ENCODE peak calls at places on chromosomes 4 and X, in ten cellular contexts. One of them, this sample, is unnamed.

GRCh38 chr4:2330119-2331042 is 68.5 kb upstream of the MXD4 start:
- DNase-seq in dorsolateral prefrontal cortex: peak
- DNase-seq in central memory CD8-positive, alpha-beta T cell: no peak
- DNase-seq in D341Med: peak
- DNase-seq in NCI-H774: no peak
- DNase-seq in KBM-7: peak
- DNase-seq in GM23338: no peak
- DNase-seq in GM23248: peak
- DNase-seq in ELF-1: no peak
- DNase-seq in stimulated activated CD4-positive, alpha-beta T cell treated with anti-CD3 and anti-CD28 coated beads, Interleukin-1b, Interleukin-23, amount 100 ng/mL, for 4 hours: no peak
- DNase-seq in this sample: no peak

GRCh38 chr4:25441519-25442117 is 64.6 kb downstream of the ANAPC4 start:
- DNase-seq in dorsolateral prefrontal cortex: peak
- DNase-seq in central memory CD8-positive, alpha-beta T cell: no peak
- DNase-seq in D341Med: peak
- DNase-seq in NCI-H774: peak
- DNase-seq in KBM-7: peak
- DNase-seq in GM23338: peak
- DNase-seq in GM23248: peak
- DNase-seq in ELF-1: peak
- DNase-seq in stimulated activated CD4-positive, alpha-beta T cell treated with anti-CD3 and anti-CD28 coated beads, Interleukin-1b, Interleukin-23, amount 100 ng/mL, for 4 hours: no peak
- DNase-seq in this sample: peak

GRCh38 chrX:110684653-110685052 is 111.0 kb downstream of the CHRDL1 start:
- DNase-seq in dorsolateral prefrontal cortex: no peak
- DNase-seq in central memory CD8-positive, alpha-beta T cell: no peak
- DNase-seq in D341Med: no peak
- DNase-seq in NCI-H774: no peak
- DNase-seq in KBM-7: no peak
- DNase-seq in GM23338: no peak
- DNase-seq in GM23248: peak
- DNase-seq in ELF-1: no peak
- DNase-seq in stimulated activated CD4-positive, alpha-beta T cell treated with anti-CD3 and anti-CD28 coated beads, Interleukin-1b, Interleukin-23, amount 100 ng/mL, for 4 hours: no peak
- DNase-seq in this sample: no peak

GRCh38 chr4:182955411-182955810 is 38.2 kb upstream of the DCTD start:
- DNase-seq in dorsolateral prefrontal cortex: no peak
- DNase-seq in central memory CD8-positive, alpha-beta T cell: no peak
- DNase-seq in D341Med: no peak
- DNase-seq in NCI-H774: no peak
- DNase-seq in KBM-7: no peak
- DNase-seq in GM23338: no peak
- DNase-seq in GM23248: peak
- DNase-seq in ELF-1: no peak
- DNase-seq in stimulated activated CD4-positive, alpha-beta T cell treated with anti-CD3 and anti-CD28 coated beads, Interleukin-1b, Interleukin-23, amount 100 ng/mL, for 4 hours: no peak
- DNase-seq in this sample: no peak

GRCh38 chr4:139872274-139872673 is 206.7 kb downstream of the MGST2 start:
- DNase-seq in dorsolateral prefrontal cortex: no peak
- DNase-seq in central memory CD8-positive, alpha-beta T cell: no peak
- DNase-seq in D341Med: no peak
- DNase-seq in NCI-H774: no peak
- DNase-seq in KBM-7: peak
- DNase-seq in GM23338: no peak
- DNase-seq in GM23248: peak
- DNase-seq in ELF-1: no peak
- DNase-seq in stimulated activated CD4-positive, alpha-beta T cell treated with anti-CD3 and anti-CD28 coated beads, Interleukin-1b, Interleukin-23, amount 100 ng/mL, for 4 hours: no peak
- DNase-seq in this sample: peak

GRCh38 chr4:11585506-11585905 is 156.8 kb upstream of the HS3ST1 start:
- DNase-seq in dorsolateral prefrontal cortex: no peak
- DNase-seq in central memory CD8-positive, alpha-beta T cell: no peak
- DNase-seq in D341Med: no peak
- DNase-seq in NCI-H774: peak
- DNase-seq in KBM-7: no peak
- DNase-seq in GM23338: no peak
- DNase-seq in GM23248: no peak
- DNase-seq in ELF-1: no peak
- DNase-seq in stimulated activated CD4-positive, alpha-beta T cell treated with anti-CD3 and anti-CD28 coated beads, Interleukin-1b, Interleukin-23, amount 100 ng/mL, for 4 hours: no peak
- DNase-seq in this sample: no peak

GRCh38 chrX:53438832-53439230 is 4.7 kb upstream of the HSD17B10 start:
- DNase-seq in dorsolateral prefrontal cortex: no peak
- DNase-seq in central memory CD8-positive, alpha-beta T cell: no peak
- DNase-seq in D341Med: no peak
- DNase-seq in NCI-H774: no peak
- DNase-seq in KBM-7: no peak
- DNase-seq in GM23338: no peak
- DNase-seq in GM23248: no peak
- DNase-seq in ELF-1: no peak
- DNase-seq in stimulated activated CD4-positive, alpha-beta T cell treated with anti-CD3 and anti-CD28 coated beads, Interleukin-1b, Interleukin-23, amount 100 ng/mL, for 4 hours: no peak
- DNase-seq in this sample: no peak

GRCh38 chr4:70704333-70705145 is 16.2 kb downstream of the UTP3 start:
- DNase-seq in dorsolateral prefrontal cortex: peak
- DNase-seq in central memory CD8-positive, alpha-beta T cell: peak
- DNase-seq in D341Med: peak
- DNase-seq in NCI-H774: peak
- DNase-seq in KBM-7: peak
- DNase-seq in GM23338: peak
- DNase-seq in GM23248: peak
- DNase-seq in ELF-1: peak
- DNase-seq in stimulated activated CD4-positive, alpha-beta T cell treated with anti-CD3 and anti-CD28 coated beads, Interleukin-1b, Interleukin-23, amount 100 ng/mL, for 4 hours: peak
- DNase-seq in this sample: peak

GRCh38 chrX:16946361-16946964 is at the start of gene REPS2:
- DNase-seq in dorsolateral prefrontal cortex: peak
- DNase-seq in central memory CD8-positive, alpha-beta T cell: peak
- DNase-seq in D341Med: peak
- DNase-seq in NCI-H774: peak
- DNase-seq in KBM-7: peak
- DNase-seq in GM23338: peak
- DNase-seq in GM23248: peak
- DNase-seq in ELF-1: peak
- DNase-seq in stimulated activated CD4-positive, alpha-beta T cell treated with anti-CD3 and anti-CD28 coated beads, Interleukin-1b, Interleukin-23, amount 100 ng/mL, for 4 hours: peak
- DNase-seq in this sample: peak

GRCh38 chr4:78629991-78630541 is 78.5 kb downstream of the ANXA3 start:
- DNase-seq in dorsolateral prefrontal cortex: no peak
- DNase-seq in central memory CD8-positive, alpha-beta T cell: no peak
- DNase-seq in D341Med: no peak
- DNase-seq in NCI-H774: no peak
- DNase-seq in KBM-7: peak
- DNase-seq in GM23338: no peak
- DNase-seq in GM23248: no peak
- DNase-seq in ELF-1: peak
- DNase-seq in stimulated activated CD4-positive, alpha-beta T cell treated with anti-CD3 and anti-CD28 coated beads, Interleukin-1b, Interleukin-23, amount 100 ng/mL, for 4 hours: no peak
- DNase-seq in this sample: no peak

GRCh38 chr4:54400188-54400587 is 171.1 kb downstream of the PDGFRA start:
- DNase-seq in dorsolateral prefrontal cortex: no peak
- DNase-seq in central memory CD8-positive, alpha-beta T cell: no peak
- DNase-seq in D341Med: no peak
- DNase-seq in NCI-H774: no peak
- DNase-seq in KBM-7: no peak
- DNase-seq in GM23338: no peak
- DNase-seq in GM23248: no peak
- DNase-seq in ELF-1: no peak
- DNase-seq in stimulated activated CD4-positive, alpha-beta T cell treated with anti-CD3 and anti-CD28 coated beads, Interleukin-1b, Interleukin-23, amount 100 ng/mL, for 4 hours: no peak
- DNase-seq in this sample: no peak

GRCh38 chr4:155367608-155368007 is 9.2 kb downstream of the MAP9 start:
- DNase-seq in dorsolateral prefrontal cortex: no peak
- DNase-seq in central memory CD8-positive, alpha-beta T cell: no peak
- DNase-seq in D341Med: no peak
- DNase-seq in NCI-H774: no peak
- DNase-seq in KBM-7: no peak
- DNase-seq in GM23338: no peak
- DNase-seq in GM23248: no peak
- DNase-seq in ELF-1: no peak
- DNase-seq in stimulated activated CD4-positive, alpha-beta T cell treated with anti-CD3 and anti-CD28 coated beads, Interleukin-1b, Interleukin-23, amount 100 ng/mL, for 4 hours: no peak
- DNase-seq in this sample: no peak

GRCh38 chrX:130799393-130799792 is 103.6 kb downstream of the ENOX2 start:
- DNase-seq in dorsolateral prefrontal cortex: no peak
- DNase-seq in central memory CD8-positive, alpha-beta T cell: no peak
- DNase-seq in D341Med: no peak
- DNase-seq in NCI-H774: no peak
- DNase-seq in KBM-7: no peak
- DNase-seq in GM23338: no peak
- DNase-seq in GM23248: peak
- DNase-seq in ELF-1: no peak
- DNase-seq in stimulated activated CD4-positive, alpha-beta T cell treated with anti-CD3 and anti-CD28 coated beads, Interleukin-1b, Interleukin-23, amount 100 ng/mL, for 4 hours: no peak
- DNase-seq in this sample: no peak

GRCh38 chr4:74327751-74328150 is 19.5 kb downstream of the EPGN start:
- DNase-seq in dorsolateral prefrontal cortex: no peak
- DNase-seq in central memory CD8-positive, alpha-beta T cell: no peak
- DNase-seq in D341Med: no peak
- DNase-seq in NCI-H774: no peak
- DNase-seq in KBM-7: no peak
- DNase-seq in GM23338: no peak
- DNase-seq in GM23248: peak
- DNase-seq in ELF-1: no peak
- DNase-seq in stimulated activated CD4-positive, alpha-beta T cell treated with anti-CD3 and anti-CD28 coated beads, Interleukin-1b, Interleukin-23, amount 100 ng/mL, for 4 hours: no peak
- DNase-seq in this sample: no peak

GRCh38 chr4:107036602-107037151 is 564 bp upstream of the DKK2 start:
- DNase-seq in dorsolateral prefrontal cortex: peak
- DNase-seq in central memory CD8-positive, alpha-beta T cell: no peak
- DNase-seq in D341Med: peak
- DNase-seq in NCI-H774: no peak
- DNase-seq in KBM-7: no peak
- DNase-seq in GM23338: peak
- DNase-seq in GM23248: peak
- DNase-seq in ELF-1: peak
- DNase-seq in stimulated activated CD4-positive, alpha-beta T cell treated with anti-CD3 and anti-CD28 coated beads, Interleukin-1b, Interleukin-23, amount 100 ng/mL, for 4 hours: no peak
- DNase-seq in this sample: no peak

GRCh38 chrX:24478516-24478915 is 13.4 kb downstream of the PDK3 start:
- DNase-seq in dorsolateral prefrontal cortex: no peak
- DNase-seq in central memory CD8-positive, alpha-beta T cell: no peak
- DNase-seq in D341Med: no peak
- DNase-seq in NCI-H774: no peak
- DNase-seq in KBM-7: no peak
- DNase-seq in GM23338: no peak
- DNase-seq in GM23248: no peak
- DNase-seq in ELF-1: no peak
- DNase-seq in stimulated activated CD4-positive, alpha-beta T cell treated with anti-CD3 and anti-CD28 coated beads, Interleukin-1b, Interleukin-23, amount 100 ng/mL, for 4 hours: no peak
- DNase-seq in this sample: no peak

GRCh38 chr4:38004062-38004461 is 43.9 kb downstream of the PTTG2 start:
- DNase-seq in dorsolateral prefrontal cortex: no peak
- DNase-seq in central memory CD8-positive, alpha-beta T cell: no peak
- DNase-seq in D341Med: no peak
- DNase-seq in NCI-H774: no peak
- DNase-seq in KBM-7: no peak
- DNase-seq in GM23338: peak
- DNase-seq in GM23248: no peak
- DNase-seq in ELF-1: no peak
- DNase-seq in stimulated activated CD4-positive, alpha-beta T cell treated with anti-CD3 and anti-CD28 coated beads, Interleukin-1b, Interleukin-23, amount 100 ng/mL, for 4 hours: no peak
- DNase-seq in this sample: no peak

GRCh38 chr4:24103434-24104168 is 213.8 kb upstream of the PPARGC1A start:
- DNase-seq in dorsolateral prefrontal cortex: no peak
- DNase-seq in central memory CD8-positive, alpha-beta T cell: no peak
- DNase-seq in D341Med: no peak
- DNase-seq in NCI-H774: no peak
- DNase-seq in KBM-7: no peak
- DNase-seq in GM23338: no peak
- DNase-seq in GM23248: no peak
- DNase-seq in ELF-1: no peak
- DNase-seq in stimulated activated CD4-positive, alpha-beta T cell treated with anti-CD3 and anti-CD28 coated beads, Interleukin-1b, Interleukin-23, amount 100 ng/mL, for 4 hours: no peak
- DNase-seq in this sample: no peak